ENCODE peak calls at places on chromosomes 7 and 10, in seven cellular contexts. H is PC-3, X is GM23248, B is hepatocyte, E is MM.1S, Z is neural progenitor cell, I is GM23338. K is an unnamed sample.

GRCh38 chr10:93475227-93475626 is 6.9 kb downstream of the MYOF start:
- DNase-seq in H (peak), X (no peak), B (no peak), E (no peak), Z (no peak), I (no peak), K (no peak)

GRCh38 chr10:74936577-74937445 is 110.4 kb downstream of the KAT6B start:
- DNase-seq in H (no peak), X (peak), B (no peak), E (no peak), Z (no peak), I (no peak), K (no peak)

GRCh38 chr7:74409571-74409970 is 44.1 kb upstream of the GTF2IRD1 start:
- DNase-seq in H (no peak), X (no peak), B (no peak), E (no peak), Z (no peak), I (no peak), K (no peak)

GRCh38 chr10:4678023-4678950 is 147.7 kb upstream of the AKR1E2 start:
- DNase-seq in H (peak), X (peak), B (peak), E (no peak), Z (no peak), I (no peak), K (no peak)

GRCh38 chr7:473211-473734 is 46.4 kb downstream of the PDGFA start:
- DNase-seq in H (no peak), X (no peak), B (no peak), E (no peak), Z (no peak), I (no peak), K (no peak)

GRCh38 chr10:116039604-116040003 is 233.4 kb downstream of the GFRA1 start:
- DNase-seq in H (no peak), X (no peak), B (no peak), E (no peak), Z (no peak), I (no peak), K (no peak)

GRCh38 chr10:78851652-78852051 is 217.1 kb upstream of the ZMIZ1 start:
- DNase-seq in H (no peak), X (peak), B (peak), E (no peak), Z (no peak), I (no peak), K (no peak)

GRCh38 chr10:14380746-14381145 is 50.0 kb upstream of the FRMD4A start:
- DNase-seq in H (no peak), X (no peak), B (no peak), E (no peak), Z (no peak), I (no peak), K (no peak)

GRCh38 chr7:21507627-21508343 is 35.1 kb upstream of the DNAH11 start:
- DNase-seq in H (peak), X (peak), B (peak), E (peak), Z (peak), I (peak), K (peak)

GRCh38 chr7:46257766-46258448 is 336.8 kb upstream of the IGFBP3 start:
- DNase-seq in H (peak), X (peak), B (no peak), E (no peak), Z (no peak), I (no peak), K (no peak)

GRCh38 chr10:110003524-110003885 is 4.3 kb upstream of the ADD3 start:
- DNase-seq in H (no peak), X (no peak), B (peak), E (no peak), Z (no peak), I (no peak), K (no peak)

GRCh38 chr7:19663816-19664531 is 44.9 kb downstream of the POLR1F start:
- DNase-seq in H (peak), X (no peak), B (no peak), E (peak), Z (no peak), I (no peak), K (peak)

GRCh38 chr7:29871787-29872398 is 65.6 kb downstream of the WIPF3 start:
- DNase-seq in H (no peak), X (peak), B (no peak), E (no peak), Z (no peak), I (no peak), K (no peak)

GRCh38 chr10:51244739-51245138 is 170.5 kb downstream of the PRKG1 start:
- DNase-seq in H (peak), X (peak), B (peak), E (no peak), Z (peak), I (peak), K (no peak)

GRCh38 chr7:10824154-10824553 is 149.5 kb upstream of the PHF14 start:
- DNase-seq in H (no peak), X (no peak), B (no peak), E (no peak), Z (no peak), I (no peak), K (no peak)

GRCh38 chr10:10994360-10994759 is 23.3 kb upstream of the CELF2 start:
- DNase-seq in H (no peak), X (no peak), B (no peak), E (no peak), Z (no peak), I (no peak), K (no peak)

GRCh38 chr10:90614631-90615030 is 243.2 kb downstream of the HTR7 start:
- DNase-seq in H (no peak), X (no peak), B (no peak), E (no peak), Z (no peak), I (no peak), K (no peak)

GRCh38 chr7:98291717-98292116 is 10.2 kb downstream of the BRI3 start:
- DNase-seq in H (no peak), X (peak), B (peak), E (no peak), Z (no peak), I (peak), K (peak)

GRCh38 chr7:108079291-108080057 is 50.7 kb downstream of the LAMB4 start:
- DNase-seq in H (peak), X (peak), B (peak), E (no peak), Z (no peak), I (no peak), K (no peak)

GRCh38 chr7:100875356-100875751 is 451 bp downstream of the SRRT start:
- DNase-seq in H (peak), X (peak), B (peak), E (peak), Z (peak), I (peak), K (peak)

GRCh38 chr10:49569031-49569765 is 30.3 kb upstream of the ERCC6 start:
- DNase-seq in H (peak), X (peak), B (no peak), E (no peak), Z (no peak), I (no peak), K (no peak)

GRCh38 chr7:157565981-157566630 is 229.3 kb downstream of the DNAJB6 start:
- DNase-seq in H (no peak), X (no peak), B (no peak), E (no peak), Z (peak), I (no peak), K (no peak)

GRCh38 chr7:95859434-95859833 is 87.1 kb downstream of the DYNC1I1 start:
- DNase-seq in H (peak), X (peak), B (peak), E (no peak), Z (peak), I (peak), K (no peak)

GRCh38 chr7:132321387-132321786 is 254.9 kb downstream of the PLXNA4 start:
- DNase-seq in H (no peak), X (peak), B (no peak), E (no peak), Z (peak), I (peak), K (no peak)

GRCh38 chr7:98548370-98548769 is 68.7 kb upstream of the NPTX2 start:
- DNase-seq in H (no peak), X (no peak), B (no peak), E (no peak), Z (no peak), I (no peak), K (no peak)

GRCh38 chr7:106205621-106206222 is 79.1 kb downstream of the NAMPT start:
- DNase-seq in H (no peak), X (peak), B (no peak), E (no peak), Z (no peak), I (no peak), K (no peak)

GRCh38 chr7:95558866-95559265 is 37.5 kb downstream of the PDK4 start:
- DNase-seq in H (no peak), X (no peak), B (peak), E (no peak), Z (no peak), I (peak), K (no peak)

GRCh38 chr7:93985101-93985500 is 19.1 kb downstream of the BET1 start:
- DNase-seq in H (peak), X (peak), B (no peak), E (no peak), Z (no peak), I (no peak), K (no peak)

GRCh38 chr10:36181421-36181820 is 539.3 kb upstream of the FZD8 start:
- DNase-seq in H (peak), X (peak), B (no peak), E (no peak), Z (no peak), I (no peak), K (no peak)

GRCh38 chr7:128076831-128077271 is 45.6 kb upstream of the LRRC4 start:
- DNase-seq in H (no peak), X (no peak), B (peak), E (no peak), Z (peak), I (no peak), K (no peak)
- TF ChIP-seq EZH2phosphoT487 in H (no peak), X (no peak), B (no peak), E (no peak), Z (no peak), I (no peak), K (no peak)

DNA sequence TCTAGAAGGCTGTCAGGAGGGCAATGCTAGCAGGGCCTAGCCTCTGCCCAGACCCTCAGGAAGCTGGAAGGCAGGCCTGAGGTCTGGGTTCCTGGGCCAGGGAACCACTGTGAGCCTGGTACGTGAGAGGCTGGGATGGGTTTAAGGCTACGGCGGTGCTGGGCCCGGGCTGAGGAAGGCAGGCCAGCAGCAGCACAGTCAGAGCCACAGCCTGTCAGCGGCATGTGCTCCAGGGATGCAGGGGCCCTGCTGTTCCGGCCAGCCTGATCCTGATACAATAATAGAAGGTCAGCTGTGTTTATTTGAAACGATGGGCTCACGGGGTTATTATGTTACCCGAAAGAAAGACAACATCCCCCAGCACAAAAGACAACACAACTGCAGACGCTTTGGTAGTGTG is 94.9 kb downstream of the COL13A1 start:
- DNase-seq in H (no peak), X (peak), B (no peak), E (no peak), Z (peak), I (no peak), K (no peak)
- TF ChIP-seq EZH2phosphoT487 in H (no peak), X (no peak), B (no peak), E (no peak), Z (no peak), I (no peak), K (no peak)

GRCh38 chr10:26199841-26200240 is 16.7 kb upstream of the GAD2 start:
- DNase-seq in H (no peak), X (no peak), B (no peak), E (no peak), Z (no peak), I (peak), K (no peak)
- TF ChIP-seq EZH2phosphoT487 in H (no peak), X (no peak), B (no peak), E (no peak), Z (no peak), I (no peak), K (no peak)

GRCh38 chr7:142478479-142479220 is 220.8 kb upstream of the PRSS58 start:
- DNase-seq in H (peak), X (peak), B (peak), E (peak), Z (peak), I (peak), K (peak)

GRCh38 chr7:142485617-142486226 is 227.9 kb upstream of the PRSS58 start:
- DNase-seq in H (no peak), X (no peak), B (no peak), E (peak), Z (peak), I (peak), K (no peak)

GRCh38 chr7:142482899-142483658 is 225.2 kb upstream of the PRSS58 start:
- DNase-seq in H (peak), X (peak), B (peak), E (peak), Z (peak), I (peak), K (peak)

GRCh38 chr7:142483659-142484317 is 225.9 kb upstream of the PRSS58 start:
- DNase-seq in H (no peak), X (no peak), B (no peak), E (no peak), Z (no peak), I (peak), K (no peak)

GRCh38 chr7:142481548-142481947 is 223.7 kb upstream of the PRSS58 start:
- DNase-seq in H (peak), X (peak), B (no peak), E (peak), Z (peak), I (peak), K (no peak)
- TF ChIP-seq EZH2phosphoT487 in H (no peak), X (no peak), B (no peak), E (no peak), Z (no peak), I (no peak), K (no peak)

GRCh38 chr7:150374472-150374871 is 4.7 kb upstream of the ZNF775 start:
- DNase-seq in H (no peak), X (no peak), B (no peak), E (no peak), Z (peak), I (no peak), K (no peak)

GRCh38 chr7:150374026-150374425 is 5.1 kb upstream of the ZNF775 start:
- DNase-seq in H (no peak), X (no peak), B (no peak), E (no peak), Z (no peak), I (no peak), K (no peak)

GRCh38 chr7:150372271-150373048 is 3.8 kb downstream of the REPIN1 start:
- DNase-seq in H (no peak), X (no peak), B (no peak), E (no peak), Z (peak), I (no peak), K (no peak)

GRCh38 chr7:150371996-150372270 is 3.3 kb downstream of the REPIN1 start:
- DNase-seq in H (no peak), X (no peak), B (no peak), E (no peak), Z (no peak), I (no peak), K (no peak)

GRCh38 chr7:150373049-150373801 is 4.6 kb downstream of the REPIN1 start:
- DNase-seq in H (no peak), X (no peak), B (no peak), E (peak), Z (peak), I (no peak), K (peak)
- TF ChIP-seq EZH2phosphoT487 in H (no peak), X (no peak), B (no peak), E (no peak), Z (no peak), I (no peak), K (no peak)

DNA sequence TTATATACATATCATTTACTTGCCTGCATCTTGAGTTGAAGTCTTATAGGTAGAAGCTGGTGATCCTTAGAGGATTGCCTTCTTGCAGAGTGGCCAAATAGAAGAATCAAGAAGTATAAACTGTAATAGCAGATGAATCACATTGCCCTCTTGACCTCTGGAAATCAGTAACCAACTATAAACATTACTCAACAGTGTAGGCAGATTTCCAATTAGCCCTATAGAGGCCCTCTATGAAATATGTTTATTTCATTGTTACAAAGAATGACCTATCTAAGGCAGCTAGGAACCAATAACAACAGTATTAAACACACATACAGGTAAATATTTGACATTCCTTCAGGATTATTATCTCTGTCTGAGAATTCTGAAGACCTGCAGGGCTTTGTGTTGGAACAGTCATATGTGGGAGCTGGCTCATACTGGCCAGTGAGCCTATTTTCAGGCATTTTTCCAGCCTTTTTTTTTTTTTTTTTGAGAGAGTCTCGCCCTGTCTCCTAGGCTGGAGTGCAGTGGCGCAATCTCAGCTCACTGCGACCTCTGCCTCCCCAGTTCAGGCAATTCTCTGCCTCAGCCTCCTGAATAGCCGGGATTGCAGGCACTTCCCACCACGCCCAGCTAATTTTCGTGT is 7.2 kb upstream of the SRI start:
- DNase-seq in H (peak), X (peak), B (peak), E (no peak), Z (no peak), I (no peak), K (no peak)
- TF ChIP-seq EZH2phosphoT487 in H (no peak), X (no peak), B (no peak), E (no peak), Z (no peak), I (no peak), K (no peak)

GRCh38 chr7:87154569-87154968 is 2.3 kb downstream of the DMTF1 start:
- DNase-seq in H (no peak), X (peak), B (no peak), E (no peak), Z (no peak), I (no peak), K (no peak)

GRCh38 chr7:87152112-87152896 is at the start of gene DMTF1:
- DNase-seq in H (peak), X (peak), B (peak), E (peak), Z (peak), I (peak), K (peak)

GRCh38 chr7:87154166-87154565 is 1.9 kb downstream of the DMTF1 start:
- DNase-seq in H (no peak), X (peak), B (no peak), E (no peak), Z (no peak), I (no peak), K (peak)

GRCh38 chr7:87151701-87152111 is 547 bp upstream of the DMTF1 start:
- DNase-seq in H (no peak), X (no peak), B (no peak), E (no peak), Z (no peak), I (no peak), K (no peak)

GRCh38 chr7:87152897-87153641 is 816 bp downstream of the DMTF1 start:
- DNase-seq in H (peak), X (peak), B (peak), E (peak), Z (peak), I (peak), K (peak)
- TF ChIP-seq EZH2phosphoT487 in H (no peak), X (no peak), B (no peak), E (no peak), Z (no peak), I (no peak), K (no peak)

K was measured in OCI-LY7.